ENCODE peak calls at places on chromosomes 1 and 21, in seven cellular contexts. L is heart right ventricle; M is esophagus squamous epithelium; W is CD4-positive, CD25-positive, alpha-beta regulatory T cell; F is PC-9; U is Peyer's patch; T is thoracic aorta. Z is an unnamed sample.
A peak's percentile ranks its signal among the peaks of the same experiment; 100 is the strongest.

GRCh38 chr1:55575571-55576279 is 360.6 kb upstream of the USP24 start:
- DNase-seq in M (no peak), T (no peak), L (no peak), U (no peak), F (no peak), W (no peak), Z (no peak)

GRCh38 chr1:200654660-200655059 is 15.0 kb downstream of the DDX59 start:
- DNase-seq in U (no peak), T (no peak), F (no peak), L (no peak), W (no peak), M (no peak), Z (no peak)

GRCh38 chr1:60876952-60877351 is 205.4 kb upstream of the NFIA start:
- DNase-seq in W (no peak), U (no peak), F (no peak), L (no peak), M (no peak), T (no peak), Z (no peak)

GRCh38 chr1:159172599-159173291 is 1.3 kb downstream of the CADM3 start:
- DNase-seq in M (no peak), T (no peak), F (no peak), W (no peak), U (no peak), L (no peak), Z (no peak)

GRCh38 chr1:41313661-41314131 is 47.5 kb upstream of the FOXO6 start:
- DNase-seq in U (no peak), F (no peak), T (no peak), W (no peak), L (no peak), M (no peak), Z (no peak)

GRCh38 chr1:230545181-230545580 is 97.1 kb upstream of the COG2 start:
- DNase-seq in W (no peak), T (no peak), L (no peak), M (no peak), F (no peak), U (no peak), Z (no peak)

GRCh38 chr1:212228076-212228475 is 57.1 kb upstream of the PPP2R5A start:
- DNase-seq in F (no peak), U (no peak), L (no peak), T (no peak), W (no peak), M (no peak), Z (no peak)

GRCh38 chr1:225454733-225455132 is 26.9 kb upstream of the LBR start:
- DNase-seq in L (no peak), M (no peak), T (peak; percentile 51), U (no peak), F (peak; percentile 74), W (no peak), Z (no peak)

GRCh38 chr1:8423134-8423701 is 105.3 kb downstream of the SLC45A1 start:
- DNase-seq in U (no peak), F (no peak), M (no peak), W (no peak), L (no peak), T (no peak), Z (peak; percentile 18)

GRCh38 chr1:177525176-177525575 is 354.4 kb downstream of the BRINP2 start:
- DNase-seq in M (no peak), U (no peak), T (no peak), W (no peak), L (peak; percentile 58), F (no peak), Z (no peak)

GRCh38 chr1:162229534-162229933 is 147.1 kb downstream of the SPATA46 start:
- DNase-seq in M (no peak), T (no peak), F (no peak), W (no peak), U (no peak), L (no peak), Z (no peak)

GRCh38 chr1:37752583-37753471 is 12.1 kb downstream of the EPHA10 start:
- DNase-seq in F (peak; percentile 70), L (no peak), M (no peak), T (no peak), W (no peak), U (peak; percentile 73), Z (no peak)

GRCh38 chr1:240474133-240474614 is 137.8 kb downstream of the GREM2 start:
- DNase-seq in F (no peak), L (no peak), U (no peak), W (no peak), M (no peak), T (no peak), Z (no peak)

GRCh38 chr1:37267111-37267835 is 207.1 kb upstream of the ZC3H12A start:
- DNase-seq in L (no peak), U (no peak), T (no peak), W (no peak), F (no peak), M (no peak), Z (no peak)

GRCh38 chr1:46248122-46248920 is 758 bp downstream of the RAD54L start:
- DNase-seq in M (no peak), F (peak; percentile 74), L (no peak), U (peak; percentile 50), W (no peak), T (no peak), Z (no peak)

GRCh38 chr1:23352096-23352695 is 8.1 kb upstream of the HNRNPR start:
- DNase-seq in M (no peak), U (no peak), L (no peak), F (no peak), W (no peak), T (no peak), Z (no peak)

GRCh38 chr1:8347635-8348034 is 29.7 kb downstream of the SLC45A1 start:
- DNase-seq in W (no peak), T (no peak), L (no peak), U (no peak), M (no peak), F (no peak), Z (no peak)

GRCh38 chr1:184051138-184051484 is 419 bp upstream of the TSEN15 start:
- DNase-seq in U (no peak), F (no peak), L (no peak), M (no peak), W (no peak), T (no peak), Z (no peak)

GRCh38 chr1:93219443-93219842 is 38.9 kb downstream of the CCDC18 start:
- DNase-seq in U (no peak), T (no peak), W (peak; percentile 26), F (no peak), L (no peak), M (no peak), Z (no peak)

GRCh38 chr1:22123901-22124404 is 18.9 kb downstream of the WNT4 start:
- DNase-seq in M (no peak), T (no peak), U (no peak), W (no peak), L (no peak), F (no peak), Z (no peak)

GRCh38 chr21:41142051-41142795 is 25.7 kb upstream of the BACE2 start:
- DNase-seq in W (no peak), L (peak; percentile 41), T (peak; percentile 21), U (no peak), F (peak; percentile 53), M (no peak), Z (no peak)

DNA sequence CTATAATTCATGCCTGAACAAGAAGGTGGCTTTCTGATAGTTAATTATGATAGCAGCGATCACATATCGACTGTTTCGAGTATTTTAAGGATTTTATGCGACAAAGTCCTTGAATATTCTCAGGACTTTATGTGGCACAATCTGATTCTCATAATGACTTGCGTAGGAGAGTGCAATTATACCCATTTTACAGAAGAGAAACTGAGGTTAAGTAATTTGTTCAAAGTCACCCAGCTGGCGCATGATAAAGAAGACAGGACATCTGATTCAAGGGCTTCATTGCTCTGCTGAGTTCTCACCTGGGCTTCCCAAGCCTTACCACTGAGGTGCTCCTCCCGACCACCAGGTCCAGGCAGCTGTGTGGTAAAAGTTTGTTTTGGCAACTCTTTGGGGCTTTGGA is 1.8 kb downstream of the CRCT1 start:
- DNase-seq in T (no peak), F (no peak), L (no peak), W (no peak), M (no peak), U (no peak), Z (no peak)
- H3K9me3 ChIP-seq in T (no peaks in the 10 kb centered on the region), F (no peaks in the 10 kb centered on the region), L (no peaks in the 10 kb centered on the region), W (no peaks in the 10 kb centered on the region), M (no peaks in the 10 kb centered on the region), U (no peaks in the 10 kb centered on the region), Z (no peaks in the 10 kb centered on the region)

DNA sequence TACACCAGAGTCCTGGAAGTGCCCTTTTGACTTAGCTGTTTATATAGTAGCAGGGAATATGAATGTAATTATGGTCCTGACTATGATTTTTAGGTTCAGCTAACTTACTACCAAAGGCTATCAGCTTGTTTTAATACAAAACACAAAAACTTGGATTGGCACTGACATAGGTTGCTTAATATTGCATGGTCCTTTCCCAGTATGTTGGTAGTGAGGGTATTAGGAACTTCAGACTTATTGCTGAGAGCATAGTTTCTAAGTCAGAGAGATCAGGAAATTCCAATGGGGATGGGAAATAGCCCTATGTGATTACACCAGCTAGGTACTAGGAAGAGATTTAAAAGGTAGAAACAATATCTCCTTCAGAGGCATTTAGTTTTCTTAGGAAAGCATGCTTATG is 7.7 kb downstream of the ARID1A start:
- DNase-seq in F (no peak), U (no peak), W (no peak), M (no peak), L (no peak), T (no peak), Z (no peak)
- H3K9me3 ChIP-seq in F (no peaks in the 10 kb centered on the region), U (no peaks in the 10 kb centered on the region), W (no peaks in the 10 kb centered on the region), M (no peaks in the 10 kb centered on the region), L (no peaks in the 10 kb centered on the region), T (no peaks in the 10 kb centered on the region), Z (no peaks in the 10 kb centered on the region)

GRCh38 chr1:4594286-4594991 is 60.0 kb upstream of the AJAP1 start:
- DNase-seq in L (no peak), M (no peak), U (peak; percentile 39), W (no peak), F (no peak), T (no peak), Z (no peak)

GRCh38 chr1:4598561-4598960 is 55.8 kb upstream of the AJAP1 start:
- DNase-seq in W (no peak), M (no peak), U (peak; percentile 14), L (no peak), T (no peak), F (no peak), Z (no peak)

GRCh38 chr1:4595341-4596225 is 58.8 kb upstream of the AJAP1 start:
- DNase-seq in W (no peak), T (no peak), M (no peak), F (no peak), U (peak; percentile 26), L (no peak), Z (no peak)

GRCh38 chr1:4597020-4597419 is 57.4 kb upstream of the AJAP1 start:
- DNase-seq in L (no peak), T (no peak), W (no peak), U (no peak), M (no peak), F (no peak), Z (no peak)

DNA sequence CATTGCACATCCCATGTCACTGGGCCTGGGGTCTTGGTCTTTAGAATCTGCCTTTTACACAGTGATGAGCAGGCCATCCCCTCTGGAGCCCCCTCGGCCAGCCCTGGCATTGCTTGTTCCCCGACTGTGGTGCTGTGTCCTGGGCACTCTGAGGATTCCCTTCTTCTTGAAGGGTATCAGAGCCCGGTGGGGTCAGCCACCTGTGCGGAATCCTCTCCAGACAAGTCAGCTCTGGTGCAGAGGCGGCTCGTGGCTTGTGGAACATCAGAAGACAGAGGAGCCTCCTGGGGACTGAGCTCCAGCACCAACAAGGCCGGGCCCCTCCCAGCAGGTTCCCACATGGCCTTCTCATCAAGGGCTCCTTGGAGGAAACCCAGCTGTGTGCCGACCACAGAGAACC is 57.9 kb upstream of the AJAP1 start:
- DNase-seq in M (no peak), U (peak; percentile 35), F (no peak), T (no peak), W (no peak), L (no peak), Z (no peak)
- H3K9me3 ChIP-seq in M (no peaks in the 10 kb centered on the region), U (no peaks in the 10 kb centered on the region), F (no peaks in the 10 kb centered on the region), T (no peaks in the 10 kb centered on the region), W (no peaks in the 10 kb centered on the region), L (no peaks in the 10 kb centered on the region), Z (no peaks in the 10 kb centered on the region)

GRCh38 chr1:32219022-32219421 is 3.1 kb downstream of the TMEM234 start:
- DNase-seq in M (no peak), L (no peak), U (no peak), T (no peak), F (no peak), W (no peak), Z (no peak)
- H3K9me3 ChIP-seq in M (no peaks in the 10 kb centered on the region), L (no peaks in the 10 kb centered on the region), U (no peaks in the 10 kb centered on the region), T (no peaks in the 10 kb centered on the region), F (no peaks in the 10 kb centered on the region), W (no peaks in the 10 kb centered on the region), Z (no peaks in the 10 kb centered on the region)

Z was measured in T-helper 17 cell.